ENCODE peak calls at places on chromosomes 16 and 17, in six cellular contexts. Q, F, Y, V, T and I are unnamed samples.

GRCh38 chr16:4111748-4112696 is 4.2 kb downstream of the ADCY9 start:
- DNase-seq in Q (no peak), F (peak), Y (no peak), V (no peak), T (no peak), I (no peak)

GRCh38 chr17:41540921-41541625 is 13.0 kb upstream of the KRT19 start:
- DNase-seq in Q (no peak), F (no peak), Y (no peak), V (peak), T (peak), I (no peak)

GRCh38 chr16:84555418-84556196 is 51.1 kb upstream of the MEAK7 start:
- DNase-seq in Q (no peak), F (no peak), Y (no peak), V (no peak), T (no peak), I (no peak)

GRCh38 chr17:48262982-48263586 is 155.5 kb downstream of the SNX11 start:
- DNase-seq in Q (no peak), F (no peak), Y (no peak), V (peak), T (peak), I (no peak)

GRCh38 chr17:2059125-2059836 is 4.4 kb downstream of the HIC1 start:
- DNase-seq in Q (no peak), F (no peak), Y (no peak), V (no peak), T (no peak), I (no peak)

GRCh38 chr17:82520041-82520910 is 744 bp downstream of the FOXK2 start:
- DNase-seq in Q (peak), F (peak), Y (no peak), V (no peak), T (no peak), I (no peak)

GRCh38 chr17:57838857-57839570 is 10.8 kb downstream of the MRPS23 start:
- DNase-seq in Q (no peak), F (no peak), Y (no peak), V (no peak), T (no peak), I (no peak)

GRCh38 chr17:14547556-14547955 is 246.7 kb downstream of the HS3ST3B1 start:
- DNase-seq in Q (no peak), F (no peak), Y (no peak), V (no peak), T (no peak), I (no peak)

GRCh38 chr17:27879987-27880608 is 13.1 kb downstream of the LYRM9 start:
- DNase-seq in Q (peak), F (peak), Y (no peak), V (peak), T (peak), I (peak)

GRCh38 chr17:33260638-33261037 is 32.5 kb downstream of the ASIC2 start:
- DNase-seq in Q (no peak), F (no peak), Y (no peak), V (no peak), T (no peak), I (no peak)

GRCh38 chr16:12094537-12095265 is 118.2 kb downstream of the SNX29 start:
- DNase-seq in Q (no peak), F (no peak), Y (no peak), V (no peak), T (no peak), I (no peak)

GRCh38 chr16:12184419-12184831 is 207.9 kb downstream of the SNX29 start:
- DNase-seq in Q (no peak), F (no peak), Y (no peak), V (no peak), T (no peak), I (no peak)

GRCh38 chr17:78484300-78485159 is 92.7 kb downstream of the DNAH17 start:
- DNase-seq in Q (no peak), F (peak), Y (no peak), V (peak), T (peak), I (peak)

GRCh38 chr16:23059433-23059832 is 89.8 kb downstream of the USP31 start:
- DNase-seq in Q (no peak), F (no peak), Y (no peak), V (no peak), T (no peak), I (no peak)

GRCh38 chr16:48405907-48406306 is 20.7 kb upstream of the SIAH1 start:
- DNase-seq in Q (no peak), F (no peak), Y (no peak), V (no peak), T (no peak), I (no peak)

GRCh38 chr17:63446218-63446980 is at the start of gene CYB561:
- DNase-seq in Q (peak), F (peak), Y (no peak), V (peak), T (peak), I (no peak)

GRCh38 chr17:48555616-48556533 is 11.0 kb upstream of the HOXB2 start:
- DNase-seq in Q (no peak), F (no peak), Y (no peak), V (peak), T (no peak), I (no peak)

GRCh38 chr17:59853168-59853918 is 39.4 kb downstream of the TUBD1 start:
- DNase-seq in Q (no peak), F (no peak), Y (no peak), V (peak), T (peak), I (peak)

GRCh38 chr17:9880582-9880999 is 24.5 kb downstream of the RCVRN start:
- DNase-seq in Q (no peak), F (no peak), Y (no peak), V (no peak), T (peak), I (no peak)

GRCh38 chr17:59890720-59891119 is 2.0 kb downstream of the TUBD1 start:
- DNase-seq in Q (no peak), F (no peak), Y (no peak), V (no peak), T (no peak), I (peak)

GRCh38 chr16:2475413-2476344 is 752 bp downstream of the TBC1D24 start:
- DNase-seq in Q (no peak), F (no peak), Y (no peak), V (no peak), T (no peak), I (no peak)

GRCh38 chr16:2476741-2477140 is 1.8 kb downstream of the TBC1D24 start:
- DNase-seq in Q (no peak), F (no peak), Y (no peak), V (no peak), T (no peak), I (no peak)

GRCh38 chr16:2476345-2476720 is 1.4 kb downstream of the TBC1D24 start:
- DNase-seq in Q (no peak), F (no peak), Y (no peak), V (no peak), T (no peak), I (no peak)

GRCh38 chr16:2478273-2478672 is 3.3 kb downstream of the TBC1D24 start:
- DNase-seq in Q (no peak), F (no peak), Y (no peak), V (no peak), T (no peak), I (no peak)

DNA sequence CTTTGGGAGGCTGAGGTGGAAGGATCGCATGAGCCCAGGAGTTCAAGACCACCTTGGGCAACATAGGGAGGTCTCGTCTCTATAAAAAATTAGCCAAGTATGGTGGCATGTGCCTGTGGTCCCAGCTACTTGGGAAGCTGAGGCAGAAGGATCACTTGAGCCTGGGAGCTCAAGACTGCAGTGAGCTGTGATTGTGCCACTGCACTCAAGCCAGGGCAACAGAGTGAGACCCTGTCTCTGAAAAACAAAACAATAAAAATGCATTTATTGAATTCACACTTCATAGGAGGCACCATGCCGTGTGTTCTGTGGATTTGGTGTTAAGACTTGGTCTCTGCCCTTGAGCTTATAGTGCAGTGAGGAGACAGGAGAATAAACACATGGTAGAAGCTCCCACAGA is 2.4 kb downstream of the TBC1D24 start:
- DNase-seq in Q (no peak), F (no peak), Y (no peak), V (no peak), T (no peak), I (no peak)
- TF ChIP-seq CTCF in Q (no peak), F (no peak), Y (no peak), V (no peak), T (no peak), I (no peak)

GRCh38 chr17:80725532-80725931 is 180.9 kb downstream of the RPTOR start:
- DNase-seq in Q (no peak), F (no peak), Y (no peak), V (no peak), T (no peak), I (peak)
- H3K27ac ChIP-seq in Q (no peak), F (no peak), Y (no peak), V (no peak), T (peak), I (peak)

GRCh38 chr17:18018411-18018921 is 20.5 kb downstream of the ATPAF2 start:
- DNase-seq in Q (no peak), F (no peak), Y (no peak), V (no peak), T (no peak), I (no peak)
- TF ChIP-seq CTCF in Q (no peak), F (no peak), Y (no peak), V (no peak), T (no peak), I (no peak)

DNA sequence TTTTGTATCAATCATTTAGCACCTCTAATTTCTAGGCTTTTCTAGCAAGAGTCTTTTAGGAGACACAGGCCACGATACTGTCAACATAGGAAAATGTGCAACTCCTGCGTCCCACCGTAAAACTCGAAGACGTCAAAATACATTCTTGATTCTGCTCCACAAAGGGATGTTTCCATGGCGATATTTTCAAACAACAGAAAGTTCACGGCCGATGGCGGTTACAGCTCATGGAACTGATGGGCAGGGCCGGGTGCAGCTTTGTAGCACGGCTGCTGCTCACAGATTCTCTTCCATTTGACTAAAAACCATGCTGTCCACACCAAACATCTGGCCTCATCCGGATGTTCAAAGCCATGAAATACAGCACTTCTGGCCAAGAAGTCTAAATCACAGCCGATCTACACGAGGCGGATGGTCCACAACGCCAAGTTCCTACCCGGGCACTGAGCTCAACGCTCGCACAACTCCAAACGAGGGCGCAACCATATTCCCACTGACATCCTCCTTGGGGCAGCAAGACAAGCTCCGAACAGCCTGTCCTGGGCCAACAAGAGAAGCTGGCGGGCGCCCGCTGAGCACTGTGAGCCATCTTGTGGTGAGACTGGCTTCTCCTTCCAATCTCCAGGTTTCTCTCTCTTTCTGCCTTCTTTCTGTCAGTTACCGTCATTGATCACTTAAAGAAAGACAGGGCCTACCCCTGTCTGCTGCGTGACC is 79.8 kb downstream of the ZNF778 start:
- DNase-seq in Q (no peak), F (no peak), Y (no peak), V (no peak), T (no peak), I (no peak)
- H3K27ac ChIP-seq in Q (no peak), F (no peak), Y (no peak), V (no peak), T (peak), I (no peak)

GRCh38 chr17:22310717-22311686 is 618.7 kb downstream of the KCNJ18 start:
- DNase-seq in Q (no peak), F (peak), Y (no peak), V (no peak), T (no peak), I (no peak)
- TF ChIP-seq CTCF in Q (no peak), F (no peak), Y (no peak), V (no peak), T (no peak), I (no peak)

GRCh38 chr17:7215652-7216139 is 3.9 kb downstream of the DLG4 start:
- DNase-seq in Q (no peak), F (no peak), Y (no peak), V (no peak), T (no peak), I (no peak)

GRCh38 chr17:7215136-7215638 is 4.4 kb downstream of the DLG4 start:
- DNase-seq in Q (no peak), F (no peak), Y (no peak), V (no peak), T (peak), I (no peak)

GRCh38 chr17:7218166-7218565 is 1.5 kb downstream of the DLG4 start:
- DNase-seq in Q (no peak), F (no peak), Y (no peak), V (no peak), T (no peak), I (no peak)

GRCh38 chr17:7217113-7217987 is 2.3 kb downstream of the DLG4 start:
- DNase-seq in Q (peak), F (peak), Y (no peak), V (peak), T (no peak), I (peak)

GRCh38 chr17:7216242-7217112 is 3.2 kb downstream of the DLG4 start:
- DNase-seq in Q (no peak), F (no peak), Y (no peak), V (no peak), T (no peak), I (no peak)
- H3K27ac ChIP-seq in Q (peak), F (peak), Y (peak), V (no peak), T (peak), I (no peak)

DNA sequence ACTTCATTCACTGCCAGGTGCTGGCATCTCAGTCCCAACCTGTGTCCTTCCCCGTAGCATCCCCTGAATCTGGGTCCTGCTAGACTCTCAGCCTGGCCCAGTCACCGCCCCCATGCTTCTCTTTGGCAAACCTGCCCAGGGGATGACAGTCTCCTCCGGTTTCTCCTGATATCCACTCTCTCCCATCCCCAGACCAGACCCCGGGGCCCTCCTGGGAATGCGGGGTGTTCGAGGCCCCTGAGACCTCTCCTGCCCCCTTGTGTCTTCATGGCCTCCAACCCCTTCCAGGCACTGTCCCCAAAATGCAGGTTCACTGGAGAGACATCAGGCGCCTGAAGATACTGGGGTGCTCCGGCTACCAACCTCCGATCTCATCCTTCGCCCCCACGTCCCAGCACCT is 544 bp downstream of the STX1B start:
- DNase-seq in Q (no peak), F (no peak), Y (no peak), V (no peak), T (no peak), I (no peak)
- TF ChIP-seq CTCF in Q (no peak), F (no peak), Y (no peak), V (no peak), T (no peak), I (peak)

GRCh38 chr17:5362162-5362811 is 57.2 kb downstream of the NUP88 start:
- DNase-seq in Q (no peak), F (no peak), Y (no peak), V (no peak), T (no peak), I (no peak)
- H3K27ac ChIP-seq in Q (no peak), F (no peak), Y (no peak), V (no peak), T (no peak), I (no peak)